ENCODE peak calls at places on chromosome 2, in ten cellular contexts. O is OCI-LY7, I is fibroblast of lung, M is dorsolateral prefrontal cortex, B is neuronal stem cell, Z is fibroblast of the aortic adventitia, K is cardiac fibroblast, T is endodermal cell, C is PC-3, G is astrocyte of the spinal cord. X is an unnamed sample.

GRCh38 chr2:152513681-152514080 is 178.7 kb downstream of the FMNL2 start:
- DNase-seq in O (no peak), T (no peak), I (peak; percentile 45), M (no peak), C (peak; percentile 93), Z (peak; percentile 67), G (peak; percentile 65), K (peak; percentile 84), B (no peak), X (no peak)

GRCh38 chr2:66322481-66322880 is 112.4 kb upstream of the MEIS1 start:
- DNase-seq in Z (no peak), K (no peak), O (no peak), M (no peak), T (no peak), I (no peak), G (no peak), B (no peak), C (no peak), X (no peak)

GRCh38 chr2:173076557-173077345 is 1.1 kb downstream of the MAP3K20 start:
- DNase-seq in T (peak; percentile 78), K (peak; percentile 71), Z (peak; percentile 71), I (peak; percentile 76), C (peak; percentile 39), B (peak; percentile 23), M (no peak), G (peak; percentile 79), O (peak; percentile 41), X (peak; percentile 33)

GRCh38 chr2:9739508-9739907 is 103.8 kb upstream of the TAF1B start:
- DNase-seq in G (no peak), K (peak; percentile 48), Z (peak; percentile 41), B (no peak), C (no peak), I (no peak), O (no peak), T (no peak), M (no peak), X (no peak)

GRCh38 chr2:3789246-3789645 is 85.9 kb downstream of the DCDC2C start:
- DNase-seq in K (peak; percentile 33), T (no peak), O (no peak), G (peak; percentile 6), Z (no peak), C (peak; percentile 48), B (no peak), I (no peak), M (no peak), X (no peak)

GRCh38 chr2:148994341-148994740 is 44.2 kb upstream of the LYPD6B start:
- DNase-seq in G (no peak), K (no peak), O (no peak), C (peak; percentile 71), M (no peak), I (no peak), T (no peak), B (no peak), Z (no peak), X (no peak)

GRCh38 chr2:171479154-171479814 is 43.0 kb upstream of the CYBRD1 start:
- DNase-seq in C (peak; percentile 50), Z (no peak), O (no peak), T (no peak), M (no peak), K (no peak), I (no peak), B (no peak), G (peak; percentile 9), X (no peak)

GRCh38 chr2:102826904-102827303 is 65.1 kb downstream of the TMEM182 start:
- DNase-seq in I (peak; percentile 58), O (no peak), C (no peak), B (no peak), K (no peak), M (peak; percentile 50), T (no peak), G (peak; percentile 41), Z (no peak), X (no peak)

GRCh38 chr2:190409616-190410015 is 1.5 kb downstream of the MFSD6 start:
- DNase-seq in O (no peak), T (no peak), I (no peak), K (no peak), M (no peak), G (no peak), C (no peak), Z (no peak), B (no peak), X (no peak)

GRCh38 chr2:32363588-32363987 is 6.8 kb downstream of the BIRC6 start:
- DNase-seq in O (no peak), C (no peak), T (no peak), Z (no peak), K (no peak), I (peak; percentile 14), M (no peak), G (no peak), B (no peak), X (no peak)

DNA sequence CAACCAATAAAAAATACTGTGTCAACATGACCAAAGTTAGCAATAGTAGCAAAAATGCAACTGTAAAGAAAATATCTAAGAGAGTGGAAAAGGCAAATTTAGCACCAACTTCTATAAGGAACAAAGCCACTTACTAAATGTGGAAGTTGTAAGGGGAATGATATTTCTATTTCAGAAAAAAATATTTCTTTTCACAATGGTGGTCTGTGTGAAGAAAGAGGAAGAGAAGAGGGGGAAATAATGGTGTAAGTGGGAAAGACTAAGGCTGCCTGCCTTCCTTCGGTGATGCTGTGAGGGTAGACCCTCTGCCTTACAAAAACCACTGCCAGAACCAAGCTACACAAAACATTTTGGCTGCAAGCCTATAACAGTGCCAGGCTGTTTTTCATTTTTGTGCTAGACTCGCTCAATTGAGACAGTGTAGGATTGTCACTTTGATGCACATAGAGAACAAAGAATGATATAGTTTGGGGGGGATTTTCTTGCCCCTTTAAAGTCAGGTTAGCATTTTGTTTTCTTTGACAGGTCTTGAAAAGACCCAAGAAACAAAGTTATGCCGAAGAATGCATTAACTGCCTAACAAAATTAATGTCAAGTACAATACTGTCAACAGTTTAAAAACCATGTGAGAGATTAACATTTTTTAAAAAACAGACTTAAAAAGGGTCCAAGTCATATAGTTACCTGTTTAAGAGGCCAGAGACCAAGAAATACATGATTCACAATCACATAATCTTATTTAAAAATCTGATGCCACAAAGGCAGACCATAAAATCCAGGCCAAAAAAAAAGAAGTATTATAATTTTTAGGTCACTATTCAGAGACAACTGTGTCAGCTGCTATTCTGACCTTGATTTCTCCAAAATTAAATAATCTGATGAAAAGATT is 286.4 kb downstream of the ZEB2 start:
- DNase-seq in B (no peak), O (no peak), M (no peak), T (no peak), C (no peak), Z (no peak), I (no peak), G (no peak), K (no peak), X (no peak)
- H3K4me3 ChIP-seq in B (no peak overlapping the region), O (no peak overlapping the region), M (no peak overlapping the region), T (no peak overlapping the region), C (no peak overlapping the region), Z (no peak overlapping the region), I (no peak overlapping the region), G (no peak overlapping the region), K (no peak overlapping the region), X (no peak overlapping the region)

GRCh38 chr2:60556998-60557955 is 3.8 kb upstream of the BCL11A start:
- DNase-seq in K (no peak), T (no peak), C (no peak), Z (no peak), I (no peak), O (no peak), M (no peak), B (no peak), G (no peak), X (peak; percentile 20)
- H3K4me3 ChIP-seq in K (no peak overlapping the region), T (peak overlapping the region; percentile 86), C (no peak overlapping the region), Z (no peak overlapping the region), I (no peak overlapping the region), O (peak overlapping the region; percentile 93), M (peak overlapping the region; percentile 12), B (no peak overlapping the region), G (no peak overlapping the region), X (peak overlapping the region; percentile 11)

GRCh38 chr2:128446866-128447537 is 128.3 kb upstream of the HS6ST1 start:
- DNase-seq in G (no peak), K (no peak), C (no peak), Z (no peak), M (no peak), B (no peak), I (no peak), O (no peak), T (peak; percentile 40), X (no peak)

GRCh38 chr2:128445533-128445900 is 126.8 kb upstream of the HS6ST1 start:
- DNase-seq in M (no peak), C (no peak), B (no peak), Z (no peak), T (no peak), O (no peak), I (no peak), G (no peak), K (no peak), X (no peak)

GRCh38 chr2:128444044-128444771 is 125.5 kb upstream of the HS6ST1 start:
- DNase-seq in K (no peak), Z (no peak), O (no peak), C (no peak), B (no peak), M (no peak), G (no peak), T (peak; percentile 34), I (no peak), X (no peak)

GRCh38 chr2:128446049-128446811 is 127.6 kb upstream of the HS6ST1 start:
- DNase-seq in I (no peak), M (no peak), C (no peak), B (no peak), K (no peak), O (no peak), T (peak; percentile 31), G (no peak), Z (no peak), X (peak; percentile 2)

DNA sequence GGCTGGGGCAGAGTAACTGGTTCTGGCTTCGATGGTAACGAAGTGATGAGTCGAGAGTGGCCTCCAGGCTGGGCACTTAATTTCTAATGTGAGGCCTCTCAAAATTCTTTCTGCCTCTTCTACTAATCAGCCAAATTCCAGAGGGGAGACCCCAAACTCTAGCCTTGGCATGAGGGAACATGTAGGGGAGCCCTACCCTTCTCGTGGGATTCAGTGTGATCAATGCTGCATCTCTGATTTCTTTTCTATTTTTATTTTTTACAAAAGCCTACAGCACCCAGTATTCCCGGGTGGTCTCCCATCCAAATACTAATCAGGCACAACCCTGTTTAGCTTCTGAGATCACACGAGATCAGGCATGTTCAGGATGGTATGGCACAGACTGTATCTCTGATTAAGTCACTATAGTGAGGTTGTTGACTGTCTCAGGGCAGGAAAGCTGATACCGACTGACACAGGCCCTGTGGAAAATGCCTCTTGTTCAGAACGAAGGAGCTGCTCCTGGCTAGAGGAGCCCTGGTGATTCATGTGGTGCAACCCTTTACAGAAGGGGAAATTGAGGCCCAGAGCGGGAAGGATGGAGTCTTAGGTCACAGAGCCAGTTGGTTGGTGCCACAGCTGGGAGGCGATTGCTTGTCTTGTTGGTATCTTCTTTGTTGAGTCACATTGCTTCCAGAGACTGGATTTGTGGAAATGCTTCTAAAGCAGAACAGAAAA is 126.3 kb upstream of the HS6ST1 start:
- DNase-seq in Z (no peak), B (no peak), I (no peak), K (no peak), O (no peak), M (no peak), G (no peak), T (peak; percentile 24), C (no peak), X (peak; percentile 1)
- H3K4me3 ChIP-seq in Z (no peak overlapping the region), B (no peak overlapping the region), I (no peak overlapping the region), K (no peak overlapping the region), O (no peak overlapping the region), M (no peak overlapping the region), G (no peak overlapping the region), T (no peak overlapping the region), C (no peak overlapping the region), X (no peak overlapping the region)

GRCh38 chr2:163734911-163735691 is 707 bp downstream of the FIGN start:
- DNase-seq in B (peak; percentile 51), O (no peak), Z (peak; percentile 57), T (peak; percentile 47), M (no peak), K (peak; percentile 47), G (peak; percentile 52), C (peak; percentile 24), I (peak; percentile 51), X (peak; percentile 95)
- H3K4me3 ChIP-seq in B (peak overlapping the region; percentile 92), O (no peak overlapping the region), Z (peak overlapping the region; percentile 91), T (peak overlapping the region; percentile 96), M (peak overlapping the region; percentile 61), K (peak overlapping the region; percentile 59), G (peak overlapping the region; percentile 87), C (peak overlapping the region; percentile 87), I (peak overlapping the region; percentile 83), X (peak overlapping the region; percentile 66)

X was measured in HAP-1.